ENCODE peak calls at places on chromosome 7, in nine cellular contexts. E, G, Y, V, X, Z, F, D and J are unnamed samples.
A peak's percentile ranks its signal among the peaks of the same experiment; 100 is the strongest.

GRCh38 chr7:28144266-28144665 is 36.3 kb downstream of the JAZF1 start:
- DNase-seq in E (no peak), G (no peak), Y (no peak), V (no peak), X (no peak), Z (no peak), F (no peak), D (peak; percentile 45), J (peak; percentile 4)

GRCh38 chr7:1994931-1995330 is 237.8 kb downstream of the MAD1L1 start:
- DNase-seq in E (no peak), G (no peak), Y (no peak), V (no peak), X (no peak), Z (no peak), F (no peak), D (no peak), J (no peak)

GRCh38 chr7:112419543-112420130 is 30.6 kb upstream of the IFRD1 start:
- DNase-seq in E (no peak), G (no peak), Y (no peak), V (no peak), X (no peak), Z (no peak), F (no peak), D (no peak), J (no peak)

GRCh38 chr7:152479595-152479994 is 43.8 kb upstream of the KMT2C start:
- DNase-seq in E (no peak), G (no peak), Y (no peak), V (no peak), X (no peak), Z (no peak), F (no peak), D (no peak), J (no peak)

GRCh38 chr7:34315032-34315431 is 343.0 kb upstream of the NPSR1 start:
- DNase-seq in E (no peak), G (no peak), Y (peak; percentile 92), V (no peak), X (no peak), Z (no peak), F (no peak), D (no peak), J (no peak)

GRCh38 chr7:57308631-57309408 is 141.2 kb upstream of the ZNF716 start:
- DNase-seq in E (no peak), G (no peak), Y (no peak), V (no peak), X (no peak), Z (no peak), F (no peak), D (no peak), J (no peak)

GRCh38 chr7:96315109-96315480 is 6.8 kb downstream of the SLC25A13 start:
- DNase-seq in E (no peak), G (no peak), Y (no peak), V (no peak), X (no peak), Z (no peak), F (no peak), D (no peak), J (no peak)

GRCh38 chr7:11021468-11021867 is 47.8 kb downstream of the PHF14 start:
- DNase-seq in E (no peak), G (no peak), Y (no peak), V (no peak), X (no peak), Z (no peak), F (no peak), D (no peak), J (no peak)

GRCh38 chr7:82364048-82364447 is 79.5 kb downstream of the CACNA2D1 start:
- DNase-seq in E (no peak), G (no peak), Y (no peak), V (no peak), X (no peak), Z (no peak), F (no peak), D (no peak), J (no peak)

GRCh38 chr7:76201732-76202665 is at the start of gene SRRM3:
- DNase-seq in E (peak; percentile 66), G (peak; percentile 72), Y (peak; percentile 78), V (peak; percentile 53), X (peak; percentile 53), Z (peak; percentile 76), F (peak; percentile 94), D (peak; percentile 86), J (peak; percentile 81)